ENCODE peak calls at places on chromosomes 7 and 10, in eight cellular contexts. J is aorta; V is CD8-positive, alpha-beta T cell; Q is AG04449; A is CD8-positive, alpha-beta memory T cell; F is astrocyte of the spinal cord; O is GM12878; S is esophagus muscularis mucosa. P is an unnamed sample.

GRCh38 chr10:27893320-27894014 is 105.4 kb downstream of the ODAD2 start:
- DNase-seq in J (no peak), V (no peak), Q (no peak), A (peak), F (peak), O (no peak), S (no peak), P (no peak)

GRCh38 chr10:72096115-72097000 is 8.0 kb upstream of the SPOCK2 start:
- DNase-seq in J (no peak), V (no peak), Q (peak), A (no peak), F (peak), O (no peak), S (peak), P (no peak)

GRCh38 chr7:151859111-151859947 is 17.6 kb downstream of the PRKAG2 start:
- DNase-seq in J (peak), V (no peak), Q (no peak), A (no peak), F (no peak), O (no peak), S (no peak), P (no peak)

GRCh38 chr10:29517352-29517923 is 117.3 kb downstream of the SVIL start:
- DNase-seq in J (no peak), V (no peak), Q (no peak), A (no peak), F (peak), O (no peak), S (no peak), P (no peak)

GRCh38 chr10:116708386-116708785 is 34.0 kb downstream of the HSPA12A start:
- DNase-seq in J (no peak), V (no peak), Q (peak), A (no peak), F (no peak), O (no peak), S (no peak), P (no peak)

GRCh38 chr10:109933984-109934565 is 10.8 kb upstream of the XPNPEP1 start:
- DNase-seq in J (no peak), V (peak), Q (no peak), A (peak), F (peak), O (no peak), S (no peak), P (peak)

GRCh38 chr10:70699659-70700174 is 27.4 kb downstream of the ADAMTS14 start:
- DNase-seq in J (no peak), V (no peak), Q (no peak), A (no peak), F (no peak), O (no peak), S (no peak), P (no peak)

GRCh38 chr10:30346615-30347014 is 2.5 kb downstream of the MTPAP start:
- DNase-seq in J (no peak), V (no peak), Q (no peak), A (no peak), F (no peak), O (no peak), S (no peak), P (no peak)

GRCh38 chr7:22945584-22945983 is 68.3 kb downstream of the HYCC1 start:
- DNase-seq in J (no peak), V (no peak), Q (no peak), A (no peak), F (no peak), O (no peak), S (no peak), P (no peak)

GRCh38 chr10:11683529-11684320 is 58.5 kb upstream of the ECHDC3 start:
- DNase-seq in J (no peak), V (no peak), Q (no peak), A (no peak), F (no peak), O (no peak), S (no peak), P (no peak)

GRCh38 chr7:85191383-85191782 is 4.5 kb upstream of the SEMA3D start:
- DNase-seq in J (no peak), V (no peak), Q (no peak), A (no peak), F (peak), O (no peak), S (no peak), P (no peak)

GRCh38 chr7:148687555-148687954 is 11.1 kb upstream of the CUL1 start:
- DNase-seq in J (no peak), V (no peak), Q (no peak), A (no peak), F (peak), O (no peak), S (no peak), P (no peak)

GRCh38 chr7:115183431-115184057 is 261.6 kb downstream of the MDFIC start:
- DNase-seq in J (no peak), V (no peak), Q (no peak), A (no peak), F (peak), O (no peak), S (no peak), P (no peak)

GRCh38 chr10:52678611-52679010 is 94.0 kb downstream of the MBL2 start:
- DNase-seq in J (no peak), V (no peak), Q (no peak), A (no peak), F (no peak), O (no peak), S (no peak), P (no peak)

GRCh38 chr10:124928084-124928483 is 13.8 kb upstream of the ZRANB1 start:
- DNase-seq in J (no peak), V (no peak), Q (no peak), A (no peak), F (no peak), O (no peak), S (no peak), P (no peak)

GRCh38 chr7:36650313-36650712 is 74.0 kb downstream of the AOAH start:
- DNase-seq in J (no peak), V (no peak), Q (no peak), A (no peak), F (no peak), O (no peak), S (peak), P (no peak)

GRCh38 chr7:139752148-139752547 is 25.6 kb downstream of the HIPK2 start:
- DNase-seq in J (no peak), V (no peak), Q (no peak), A (no peak), F (no peak), O (no peak), S (no peak), P (no peak)

GRCh38 chr10:6737080-6737641 is 157.1 kb upstream of the PRKCQ start:
- DNase-seq in J (no peak), V (no peak), Q (no peak), A (no peak), F (peak), O (no peak), S (no peak), P (no peak)

GRCh38 chr7:56028942-56029630 is 22.2 kb downstream of the PSPH start:
- DNase-seq in J (no peak), V (no peak), Q (no peak), A (no peak), F (peak), O (no peak), S (no peak), P (no peak)

GRCh38 chr7:347644-348479 is 57.9 kb downstream of the FOXL3 start:
- DNase-seq in J (no peak), V (no peak), Q (no peak), A (no peak), F (no peak), O (no peak), S (no peak), P (no peak)

GRCh38 chr7:16455591-16455990 is 9.9 kb downstream of the SOSTDC1 start:
- DNase-seq in J (no peak), V (no peak), Q (no peak), A (no peak), F (no peak), O (no peak), S (no peak), P (no peak)

GRCh38 chr10:68043030-68043429 is 32.1 kb downstream of the HERC4 start:
- DNase-seq in J (no peak), V (no peak), Q (no peak), A (no peak), F (peak), O (no peak), S (no peak), P (no peak)

GRCh38 chr10:31953080-31953479 is 24.4 kb upstream of the ARHGAP12 start:
- DNase-seq in J (no peak), V (no peak), Q (no peak), A (no peak), F (peak), O (no peak), S (no peak), P (no peak)

GRCh38 chr10:130261766-130262165 is 125.6 kb downstream of the GLRX3 start:
- DNase-seq in J (no peak), V (no peak), Q (no peak), A (no peak), F (no peak), O (no peak), S (peak), P (no peak)

GRCh38 chr10:113386005-113386404 is 166.8 kb upstream of the HABP2 start:
- DNase-seq in J (peak), V (no peak), Q (no peak), A (no peak), F (no peak), O (no peak), S (no peak), P (no peak)

GRCh38 chr7:80288175-80289122 is 153.8 kb downstream of the GNAI1 start:
- DNase-seq in J (no peak), V (no peak), Q (no peak), A (no peak), F (peak), O (no peak), S (no peak), P (no peak)

GRCh38 chr7:112495820-112496462 is 15.2 kb downstream of the LSMEM1 start:
- DNase-seq in J (peak), V (no peak), Q (no peak), A (no peak), F (peak), O (no peak), S (peak), P (no peak)

GRCh38 chr10:75959209-75959608 is 527.8 kb downstream of the LRMDA start:
- DNase-seq in J (no peak), V (no peak), Q (peak), A (no peak), F (peak), O (no peak), S (no peak), P (no peak)

GRCh38 chr7:36969376-36969775 is 245.1 kb upstream of the AOAH start:
- DNase-seq in J (peak), V (no peak), Q (no peak), A (peak), F (no peak), O (no peak), S (no peak), P (peak)

GRCh38 chr7:106563466-106564150 is 97.3 kb downstream of the CCDC71L start:
- DNase-seq in J (no peak), V (no peak), Q (no peak), A (no peak), F (peak), O (no peak), S (no peak), P (no peak)

GRCh38 chr7:110948280-110948679 is 142.6 kb upstream of the LRRN3 start:
- DNase-seq in J (no peak), V (no peak), Q (no peak), A (no peak), F (no peak), O (no peak), S (no peak), P (no peak)

GRCh38 chr7:137209151-137209822 is 134.2 kb downstream of the PTN start:
- DNase-seq in J (no peak), V (no peak), Q (no peak), A (no peak), F (peak), O (no peak), S (no peak), P (no peak)

GRCh38 chr7:452230-452751 is 67.4 kb downstream of the PDGFA start:
- DNase-seq in J (no peak), V (no peak), Q (no peak), A (no peak), F (peak), O (no peak), S (no peak), P (no peak)

GRCh38 chr7:132402751-132403245 is 173.5 kb downstream of the PLXNA4 start:
- DNase-seq in J (peak), V (no peak), Q (no peak), A (no peak), F (peak), O (no peak), S (no peak), P (no peak)
- H3K4me3 ChIP-seq in J (no peak), V (no peak), Q (no peak), A (no peak), F (no peak), O (no peak), S (no peak), P (no peak)

DNA sequence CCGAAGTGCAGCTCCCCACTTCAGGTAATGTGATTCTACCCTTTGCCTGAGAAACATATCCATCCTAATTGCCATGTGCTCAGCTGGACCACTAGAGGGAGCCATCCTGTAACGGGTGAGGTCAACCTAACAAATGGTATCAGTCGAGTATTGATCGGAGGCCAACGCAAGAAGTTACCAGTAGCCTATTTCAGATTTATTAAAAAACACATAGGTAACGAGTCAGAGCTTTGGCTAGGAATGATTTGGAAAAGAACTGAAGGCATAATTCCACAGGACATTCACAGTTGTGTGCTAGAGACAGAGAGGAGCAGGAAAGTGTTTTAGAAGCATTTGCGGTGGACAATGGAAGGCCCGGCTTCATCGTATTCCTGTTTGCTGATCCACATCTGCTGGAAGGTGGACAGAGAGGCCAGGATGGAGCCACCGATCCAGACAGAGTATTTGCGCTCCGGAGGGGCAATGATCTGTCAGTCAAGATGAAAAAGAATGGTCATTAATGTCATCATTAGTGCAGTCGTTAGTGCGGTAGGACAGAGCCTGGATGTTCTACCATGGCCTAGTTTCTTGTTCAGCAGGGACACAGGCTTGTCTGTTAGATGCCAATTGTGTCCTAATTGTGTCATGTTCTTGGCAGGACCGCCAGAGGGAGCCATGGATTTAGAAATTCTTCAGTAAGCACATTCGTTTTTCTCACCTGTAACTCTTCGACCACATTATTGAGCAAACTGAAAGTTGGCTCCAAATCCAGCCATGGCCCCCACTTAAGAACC is 17.5 kb downstream of the ACTA2 start:
- DNase-seq in J (peak), V (peak), Q (no peak), A (peak), F (peak), O (peak), S (peak), P (peak)
- H3K4me3 ChIP-seq in J (no peak), V (no peak), Q (no peak), A (peak), F (no peak), O (no peak), S (no peak), P (no peak)

GRCh38 chr7:142782922-142783900 is 12.4 kb downstream of the PRSS2 start:
- DNase-seq in J (peak), V (peak), Q (peak), A (peak), F (peak), O (peak), S (peak), P (peak)
- H3K4me3 ChIP-seq in J (peak), V (peak), Q (peak), A (peak), F (peak), O (peak), S (peak), P (peak)

GRCh38 chr10:123150229-123150985 is 2.5 kb downstream of the HMX2 start:
- DNase-seq in J (no peak), V (no peak), Q (no peak), A (no peak), F (no peak), O (no peak), S (no peak), P (no peak)

GRCh38 chr10:123149162-123149567 is 1.2 kb downstream of the HMX2 start:
- DNase-seq in J (no peak), V (no peak), Q (no peak), A (no peak), F (no peak), O (no peak), S (no peak), P (no peak)

GRCh38 chr10:123149568-123150228 is 1.8 kb downstream of the HMX2 start:
- DNase-seq in J (no peak), V (no peak), Q (no peak), A (no peak), F (no peak), O (no peak), S (no peak), P (no peak)

GRCh38 chr10:123153486-123154091 is 613 bp upstream of the BUB3 start:
- DNase-seq in J (no peak), V (no peak), Q (no peak), A (no peak), F (no peak), O (no peak), S (no peak), P (no peak)

DNA sequence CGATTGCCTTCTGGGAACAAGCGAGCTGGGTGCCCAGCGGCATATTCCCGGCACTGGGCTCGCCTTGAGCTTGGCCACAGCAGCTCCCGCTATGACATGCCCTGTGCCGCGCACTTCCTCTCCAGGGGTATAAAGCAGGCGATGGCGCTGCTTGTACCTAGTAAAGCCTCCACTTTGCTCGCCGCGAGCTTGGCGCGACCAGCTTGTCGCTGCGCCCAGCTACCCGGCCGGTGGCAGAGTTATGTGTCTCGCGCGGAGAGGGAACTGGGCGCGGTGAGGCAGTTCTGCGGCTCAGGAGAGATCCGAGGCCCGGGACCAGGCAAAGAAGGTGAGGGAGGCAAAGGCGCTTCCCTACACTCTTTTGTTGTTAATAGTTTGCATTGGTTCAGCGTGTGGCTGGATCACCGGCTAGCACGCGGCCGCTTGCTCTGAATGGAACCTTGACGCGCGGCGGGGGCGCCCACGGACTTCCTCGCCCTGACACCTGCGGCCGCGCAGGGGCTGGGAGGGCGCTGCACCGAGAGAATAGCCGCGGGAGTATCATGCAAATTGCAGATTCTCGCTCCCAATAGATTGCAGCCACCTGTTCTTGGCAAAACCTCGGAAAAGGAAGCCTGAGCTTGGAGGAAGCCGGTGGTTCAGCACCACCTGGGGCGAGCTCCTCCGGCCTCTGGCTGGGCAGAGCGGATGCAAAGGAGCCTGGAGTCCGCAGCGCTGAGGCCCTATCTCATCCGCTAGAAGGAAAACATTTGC is 3.0 kb upstream of the BUB3 start:
- DNase-seq in J (no peak), V (no peak), Q (no peak), A (no peak), F (no peak), O (no peak), S (peak), P (no peak)
- H3K4me3 ChIP-seq in J (no peak), V (peak), Q (no peak), A (peak), F (no peak), O (peak), S (peak), P (peak)

GRCh38 chr10:101139421-101139911 is 8.4 kb downstream of the TLX1 start:
- DNase-seq in J (peak), V (no peak), Q (no peak), A (no peak), F (no peak), O (no peak), S (no peak), P (no peak)
- H3K4me3 ChIP-seq in J (no peak), V (no peak), Q (no peak), A (no peak), F (no peak), O (no peak), S (no peak), P (no peak)

GRCh38 chr7:4725014-4725951 is 43.2 kb downstream of the FOXK1 start:
- DNase-seq in J (peak), V (no peak), Q (peak), A (peak), F (peak), O (no peak), S (peak), P (peak)
- H3K4me3 ChIP-seq in J (peak), V (peak), Q (peak), A (peak), F (peak), O (peak), S (peak), P (peak)

DNA sequence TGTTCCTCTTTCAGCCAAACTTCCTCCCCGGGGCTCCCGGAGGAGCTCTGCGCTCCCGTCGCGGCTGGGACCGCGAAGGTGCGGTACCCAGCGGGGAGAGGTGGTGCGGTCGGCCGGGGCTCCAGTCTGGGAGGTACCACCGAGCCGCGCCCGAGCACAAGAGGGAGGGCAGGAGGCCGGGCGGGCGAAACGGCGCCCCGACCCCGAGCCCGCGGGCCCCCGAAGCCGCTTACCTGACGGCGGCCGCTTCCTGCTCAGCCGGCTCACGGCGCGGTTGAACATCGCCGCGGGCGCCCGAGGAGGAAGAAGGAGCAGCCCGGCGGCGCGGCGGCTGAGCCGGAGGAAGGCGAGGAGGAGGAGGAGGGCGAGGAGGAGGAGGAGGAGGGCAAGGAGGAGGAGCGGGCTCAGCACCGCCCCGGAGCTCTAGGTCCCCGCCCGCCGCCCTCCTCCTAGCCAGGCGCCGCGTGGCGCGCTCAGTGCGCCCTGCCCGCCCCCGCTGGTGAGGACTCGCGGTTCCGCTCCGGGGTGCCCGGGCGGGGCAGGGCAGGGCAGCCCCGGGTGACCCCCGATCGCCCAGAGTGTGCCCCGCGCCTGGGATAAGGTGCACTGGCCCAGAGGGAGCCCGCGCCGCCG is at the start of gene RGS10:
- DNase-seq in J (peak), V (peak), Q (no peak), A (peak), F (peak), O (no peak), S (no peak), P (peak)
- H3K4me3 ChIP-seq in J (peak), V (peak), Q (peak), A (peak), F (peak), O (peak), S (peak), P (peak)

P was measured in naive thymus-derived CD4-positive, alpha-beta T cell.